ENCODE peak calls at places on chromosomes 13 and 19, in six cellular contexts. P, W, Q, E, N and D are unnamed samples.

GRCh38 chr13:103568314-103568713 is 502.1 kb upstream of the SLC10A2 start:
- DNase-seq in E (no peak), P (no peak), Q (no peak), W (no peak), N (no peak), D (no peak)

GRCh38 chr13:89746554-89746953 is 1600.9 kb upstream of the MIR17HG start:
- DNase-seq in E (no peak), W (no peak), N (no peak), P (no peak), Q (peak), D (no peak)

GRCh38 chr13:86476656-86477055 is 677.4 kb upstream of the SLITRK6 start:
- DNase-seq in N (no peak), W (no peak), E (no peak), Q (no peak), P (no peak), D (no peak)

GRCh38 chr19:49116544-49116943 is 2.4 kb downstream of the LIN7B start:
- DNase-seq in N (no peak), P (peak), Q (no peak), E (no peak), W (no peak), D (no peak)

GRCh38 chr13:45063261-45063870 is 56.9 kb upstream of the GTF2F2 start:
- DNase-seq in E (no peak), N (no peak), W (no peak), Q (peak), P (no peak), D (no peak)

GRCh38 chr13:35512271-35512920 is 35.9 kb upstream of the MAB21L1 start:
- DNase-seq in E (peak), P (no peak), W (no peak), Q (peak), N (no peak), D (no peak)

GRCh38 chr19:39403331-39404312 is 3.0 kb upstream of the ZFP36 start:
- DNase-seq in N (no peak), Q (peak), W (peak), E (peak), P (peak), D (peak)

GRCh38 chr13:71218960-71219359 is 648.0 kb downstream of the DACH1 start:
- DNase-seq in N (no peak), E (no peak), W (no peak), P (no peak), Q (no peak), D (no peak)

GRCh38 chr19:13031917-13032623 is 36.8 kb downstream of the NFIX start:
- DNase-seq in W (no peak), P (no peak), Q (no peak), N (no peak), E (no peak), D (no peak)

GRCh38 chr19:8021374-8021773 is 15.9 kb upstream of the ELAVL1 start:
- DNase-seq in E (no peak), N (no peak), Q (no peak), W (no peak), P (no peak), D (no peak)

GRCh38 chr13:21676611-21677021 is 5.7 kb downstream of the FGF9 start:
- DNase-seq in P (no peak), E (no peak), Q (no peak), W (no peak), N (no peak), D (no peak)

GRCh38 chr19:18083929-18084684 is 2.6 kb downstream of the IL12RB1 start:
- DNase-seq in P (no peak), N (no peak), E (no peak), W (no peak), Q (no peak), D (no peak)

GRCh38 chr19:13103961-13104847 is 1.5 kb upstream of the LYL1 start:
- DNase-seq in Q (no peak), E (no peak), W (peak), P (peak), N (no peak), D (peak)

GRCh38 chr19:49427855-49428546 is 2.8 kb downstream of the GFY start:
- DNase-seq in P (no peak), E (no peak), W (no peak), Q (no peak), N (no peak), D (no peak)

GRCh38 chr13:23754506-23754905 is 134.7 kb downstream of the MIPEP start:
- DNase-seq in W (no peak), P (no peak), Q (no peak), E (no peak), N (no peak), D (no peak)

GRCh38 chr19:17526922-17527321 is 15.5 kb downstream of the PGLS start:
- DNase-seq in Q (no peak), W (no peak), E (no peak), N (no peak), P (no peak), D (no peak)

GRCh38 chr19:33674575-33675367 is 53.0 kb downstream of the CHST8 start:
- DNase-seq in P (no peak), N (no peak), E (no peak), W (peak), Q (no peak), D (no peak)

GRCh38 chr13:25095862-25096453 is at the start of gene PABPC3:
- DNase-seq in Q (peak), E (no peak), N (no peak), P (no peak), W (no peak), D (no peak)

GRCh38 chr13:63190742-63191141 is 1775.1 kb upstream of the PCDH20 start:
- DNase-seq in P (no peak), N (no peak), W (no peak), E (no peak), Q (peak), D (no peak)

GRCh38 chr19:8635422-8635821 is 5.0 kb downstream of the NFILZ start:
- DNase-seq in P (no peak), E (no peak), N (no peak), Q (no peak), W (no peak), D (no peak)

GRCh38 chr19:12834976-12835757 is 788 bp upstream of the RTBDN start:
- DNase-seq in W (no peak), N (no peak), E (no peak), Q (peak), P (no peak), D (peak)

GRCh38 chr19:55901369-55902079 is 30.6 kb downstream of the NLRP13 start:
- DNase-seq in Q (no peak), P (no peak), E (no peak), W (no peak), N (no peak), D (no peak)

GRCh38 chr19:47430041-47430802 is 10.9 kb upstream of the MEIS3 start:
- DNase-seq in E (no peak), W (no peak), P (no peak), N (peak), Q (peak), D (no peak)

GRCh38 chr13:46296920-46297319 is 85.2 kb downstream of the LRRC63 start:
- DNase-seq in P (no peak), E (peak), N (no peak), Q (peak), W (no peak), D (no peak)

GRCh38 chr13:78131811-78132210 is 213.2 kb upstream of the EDNRB start:
- DNase-seq in E (no peak), P (no peak), W (no peak), N (no peak), Q (peak), D (no peak)
- TF ChIP-seq CTCF in E (peak), P (no peak), W (no peak), N (peak), Q (peak), D (peak)

DNA sequence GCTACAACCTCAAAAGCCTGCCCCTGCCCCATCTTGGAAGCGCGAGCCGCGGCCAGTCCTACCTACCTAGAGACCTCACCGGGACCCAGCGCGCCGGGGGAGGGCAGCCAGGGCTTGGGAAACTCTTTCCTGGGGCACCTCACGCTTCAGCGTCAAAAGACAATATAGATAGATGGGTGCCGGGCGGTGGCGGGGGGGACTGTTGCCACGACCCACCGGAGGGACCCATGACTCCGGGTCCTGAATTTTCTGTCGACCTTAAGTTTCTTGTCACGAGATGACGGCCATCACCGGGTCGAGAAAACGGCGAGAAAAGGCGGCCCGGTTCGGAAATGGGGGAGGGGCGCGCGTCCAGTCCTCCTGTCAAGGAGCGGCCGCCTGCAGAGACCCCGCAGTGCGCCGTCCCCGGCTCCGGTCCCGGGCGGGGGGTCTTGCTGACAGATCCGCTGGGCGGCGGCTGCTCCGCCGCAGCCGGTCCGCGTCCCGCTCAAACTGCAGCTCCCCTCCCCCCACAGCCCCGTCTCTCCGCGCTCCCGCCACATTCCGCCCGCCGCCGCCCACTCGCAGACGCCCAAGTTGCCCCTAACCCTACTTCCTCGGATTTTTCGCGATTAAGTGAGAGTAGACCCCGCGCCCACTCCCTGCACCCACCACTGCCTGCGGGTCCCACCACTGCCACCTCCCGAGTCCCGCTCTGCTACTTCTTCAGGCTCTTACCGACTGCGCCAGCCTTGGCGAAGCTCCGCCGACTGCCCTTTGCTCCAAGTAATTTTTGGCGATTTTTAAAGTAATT is 66.1 kb downstream of the KCNRG start:
- DNase-seq in W (peak), N (peak), P (peak), Q (peak), E (no peak), D (peak)
- TF ChIP-seq CTCF in W (peak), N (peak), P (no peak), Q (peak), E (peak), D (peak)

GRCh38 chr19:1220452-1221037 is 15.0 kb downstream of the STK11 start:
- DNase-seq in W (no peak), E (no peak), Q (no peak), N (no peak), P (no peak), D (no peak)
- TF ChIP-seq CTCF in W (no peak), E (no peak), Q (peak), N (no peak), P (no peak), D (no peak)

DNA sequence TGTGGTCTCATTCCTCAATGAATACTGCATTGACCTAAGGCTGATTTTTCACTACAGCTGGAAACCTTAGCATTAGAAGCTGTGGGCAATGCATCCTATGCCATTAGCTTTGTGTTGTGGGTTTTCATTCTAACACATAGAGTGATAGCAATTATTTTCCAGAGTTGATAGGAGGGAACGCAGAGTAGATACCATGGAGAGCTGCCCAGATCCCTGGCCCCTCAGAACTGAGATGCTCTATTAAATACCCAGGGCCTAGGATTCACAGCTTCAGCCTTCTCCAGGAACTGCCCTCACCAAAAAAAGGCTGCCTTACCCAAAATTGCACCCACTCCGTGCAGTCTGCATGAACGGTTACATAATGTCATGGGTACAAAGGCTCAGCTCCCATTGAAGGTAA is 444.4 kb downstream of the SUCLA2 start:
- DNase-seq in P (no peak), Q (no peak), N (no peak), E (no peak), W (no peak), D (no peak)
- TF ChIP-seq CTCF in P (no peak), Q (no peak), N (no peak), E (no peak), W (no peak), D (no peak)